ENCODE peak calls at places on chromosomes 2 and 18, in nine cellular contexts. R is GM19239; I is fibroblast of pulmonary artery; L is amniotic epithelial cell; G is NCI-H1694; J is DMS 273 treated with DMSO at 0.1 percent for 48 hours; K is activated CD4-positive, alpha-beta T cell treated with anti-CD3 and anti-CD28 coated beads, Interleukin-2, amount 50 U/mL, for 24 hours; H is NCI-H1105 treated with DMSO at 0.1 percent for 48 hours; B is H7. T is an unnamed sample.

GRCh38 chr2:189658281-189658680 is 3.0 kb upstream of the ASNSD1 start:
- DNase-seq in I (no peak), L (no peak), R (no peak), J (no peak), B (no peak), K (no peak), G (no peak), H (no peak), T (no peak)

GRCh38 chr2:149330127-149331022 is at the start of gene LYPD6:
- DNase-seq in H (peak), R (peak), G (peak), I (peak), L (peak), B (peak), K (no peak), J (peak), T (peak)

GRCh38 chr2:148555622-148556294 is 88.8 kb upstream of the EPC2 start:
- DNase-seq in L (no peak), H (no peak), B (no peak), R (no peak), K (no peak), G (no peak), J (no peak), I (no peak), T (no peak)

GRCh38 chr2:205073433-205074020 is 528.3 kb downstream of the PARD3B start:
- DNase-seq in H (no peak), R (no peak), G (no peak), L (no peak), K (no peak), B (no peak), J (no peak), I (no peak), T (no peak)

GRCh38 chr2:68253211-68254068 is 1.1 kb upstream of the PPP3R1 start:
- DNase-seq in J (no peak), K (no peak), H (no peak), I (no peak), G (peak), L (peak), R (no peak), B (peak), T (peak)

GRCh38 chr2:29062371-29062770 is 12.0 kb downstream of the PCARE start:
- DNase-seq in L (no peak), K (no peak), G (no peak), J (no peak), H (no peak), R (no peak), B (no peak), I (no peak), T (no peak)

GRCh38 chr2:102155703-102156515 is 13.4 kb downstream of the IL1R1 start:
- DNase-seq in I (peak), L (peak), J (no peak), B (no peak), R (no peak), H (peak), G (no peak), K (no peak), T (no peak)

GRCh38 chr2:29011650-29012060 is 30.6 kb downstream of the TOGARAM2 start:
- DNase-seq in K (peak), I (peak), J (no peak), L (peak), R (no peak), G (peak), H (peak), B (no peak), T (peak)

GRCh38 chr18:78738076-78738690 is 241.4 kb upstream of the SALL3 start:
- DNase-seq in K (no peak), H (no peak), B (no peak), J (no peak), G (no peak), I (no peak), L (no peak), R (no peak), T (no peak)

GRCh38 chr2:163682695-163683094 is 53.1 kb downstream of the FIGN start:
- DNase-seq in J (no peak), L (peak), I (peak), R (no peak), H (no peak), B (no peak), K (no peak), G (no peak), T (no peak)

GRCh38 chr2:23637011-23637778 is 252.2 kb downstream of the KLHL29 start:
- DNase-seq in I (peak), R (no peak), L (peak), B (no peak), H (no peak), G (no peak), K (no peak), J (no peak), T (no peak)

GRCh38 chr2:173435574-173435973 is 80.9 kb downstream of the CDCA7 start:
- DNase-seq in J (no peak), R (no peak), B (no peak), H (no peak), L (no peak), K (no peak), I (no peak), G (no peak), T (no peak)

GRCh38 chr2:154554046-154554445 is 144.4 kb upstream of the KCNJ3 start:
- DNase-seq in G (no peak), J (no peak), R (no peak), I (no peak), H (no peak), B (no peak), K (no peak), L (no peak), T (no peak)

GRCh38 chr2:189210250-189211075 is 30.9 kb upstream of the COL5A2 start:
- DNase-seq in K (no peak), J (no peak), B (no peak), L (peak), R (no peak), H (no peak), G (no peak), I (peak), T (no peak)

GRCh38 chr18:37584217-37584616 is 18.6 kb upstream of the CELF4 start:
- DNase-seq in J (no peak), G (no peak), H (no peak), B (no peak), I (no peak), K (no peak), L (no peak), R (no peak), T (no peak)

GRCh38 chr18:54805571-54806334 is 22.5 kb upstream of the RAB27B start:
- DNase-seq in J (no peak), I (peak), B (no peak), G (no peak), R (no peak), K (no peak), L (peak), H (no peak), T (no peak)

GRCh38 chr2:154370873-154371272 is 327.6 kb upstream of the KCNJ3 start:
- DNase-seq in B (peak), G (no peak), I (no peak), K (no peak), R (no peak), J (no peak), H (no peak), L (no peak), T (peak)

GRCh38 chr2:160741271-160741670 is 247.7 kb upstream of the RBMS1 start:
- DNase-seq in G (no peak), J (no peak), L (no peak), B (no peak), H (no peak), K (no peak), R (no peak), I (no peak), T (no peak)

GRCh38 chr2:53445376-53446072 is 322.1 kb upstream of the CHAC2 start:
- DNase-seq in H (no peak), K (no peak), B (no peak), G (no peak), L (peak), R (no peak), I (peak), J (no peak), T (no peak)

GRCh38 chr2:171943869-171944268 is 21.6 kb downstream of the HAT1 start:
- DNase-seq in K (no peak), H (no peak), J (no peak), B (no peak), I (no peak), R (no peak), G (no peak), L (no peak), T (no peak)

GRCh38 chr2:27264753-27265535 is 2.1 kb upstream of the SLC30A3 start:
- DNase-seq in I (peak), B (peak), K (no peak), L (peak), R (peak), H (peak), G (peak), J (peak), T (peak)

GRCh38 chr2:140624188-140624587 is 1506.6 kb downstream of the LRP1B start:
- DNase-seq in B (no peak), I (no peak), K (no peak), R (no peak), H (no peak), J (no peak), G (no peak), L (no peak), T (no peak)

GRCh38 chr2:166337932-166338331 is 37.8 kb downstream of the SCN9A start:
- DNase-seq in I (peak), K (no peak), J (no peak), G (no peak), R (no peak), B (no peak), L (peak), H (no peak), T (no peak)

GRCh38 chr18:79403723-79404566 is 8.2 kb downstream of the NFATC1 start:
- DNase-seq in R (no peak), I (no peak), H (no peak), L (no peak), B (no peak), G (no peak), K (no peak), J (no peak), T (no peak)

GRCh38 chr2:72147303-72147970 is at the start of gene CYP26B1:
- DNase-seq in L (no peak), H (peak), B (peak), K (no peak), G (no peak), R (no peak), J (no peak), I (no peak), T (peak)

GRCh38 chr18:44041553-44042418 is 638.9 kb upstream of the SETBP1 start:
- DNase-seq in J (no peak), B (no peak), R (no peak), G (no peak), K (no peak), L (no peak), I (no peak), H (no peak), T (no peak)

GRCh38 chr2:142112648-142113278 is 18.1 kb downstream of the LRP1B start:
- DNase-seq in K (no peak), L (peak), B (no peak), H (no peak), I (peak), J (no peak), R (no peak), G (no peak), T (no peak)